ENCODE peak calls at places on chromosomes 11 and 22, in seven cellular contexts. C, W, X, J, F, D and O are unnamed samples.

GRCh38 chr22:50508897-50509296 is 873 bp downstream of the NCAPH2 start:
- DNase-seq in F (no peak), W (no peak), D (no peak), C (no peak), J (no peak), X (no peak), O (no peak)

GRCh38 chr22:37797874-37798500 is 9.7 kb upstream of the GCAT start:
- DNase-seq in C (no peak), J (no peak), F (no peak), W (no peak), D (no peak), X (no peak), O (no peak)

GRCh38 chr11:83174008-83174407 is 17.1 kb downstream of the PCF11 start:
- DNase-seq in C (no peak), W (no peak), X (no peak), D (no peak), J (no peak), F (no peak), O (no peak)

GRCh38 chr11:1330473-1330872 is 21.0 kb upstream of the TOLLIP start:
- DNase-seq in F (no peak), J (no peak), X (no peak), C (no peak), D (no peak), W (no peak), O (no peak)

GRCh38 chr11:132242662-132243061 is 872.2 kb downstream of the NTM start:
- DNase-seq in W (no peak), D (no peak), C (no peak), X (no peak), F (no peak), J (no peak), O (no peak)

GRCh38 chr11:115555336-115556090 is 51.3 kb upstream of the CADM1 start:
- DNase-seq in F (no peak), C (no peak), W (no peak), J (no peak), X (no peak), D (no peak), O (no peak)

GRCh38 chr11:62544521-62545436 is 1.8 kb downstream of the AHNAK start:
- DNase-seq in C (no peak), F (no peak), D (no peak), J (peak; percentile 24), W (no peak), X (no peak), O (no peak)

GRCh38 chr11:66002648-66003225 is 434 bp downstream of the BANF1 start:
- DNase-seq in W (no peak), F (no peak), D (no peak), C (no peak), J (peak; percentile 80), X (peak; percentile 53), O (peak; percentile 16)

GRCh38 chr22:44033689-44034088 is 9.6 kb downstream of the PARVB start:
- DNase-seq in J (no peak), F (no peak), D (no peak), C (no peak), X (no peak), W (no peak), O (no peak)

GRCh38 chr22:48885919-48886305 is 941.8 kb downstream of the BRD1 start:
- DNase-seq in J (no peak), F (no peak), W (peak; percentile 28), X (no peak), D (no peak), C (no peak), O (no peak)

GRCh38 chr11:20360650-20361049 is 2.9 kb upstream of the HTATIP2 start:
- DNase-seq in J (no peak), D (no peak), X (peak; percentile 43), W (peak; percentile 82), F (no peak), C (peak; percentile 52), O (peak; percentile 18)